ENCODE peak calls at places on chromosomes 3 and 15, in ten cellular contexts. One of them, this sample, is unnamed.

GRCh38 chr3:43531835-43532234 is 90.0 kb downstream of the ANO10 start:
- DNase-seq in HL-60: no peak
- DNase-seq in hepatocyte: no peak
- DNase-seq in GM19239: no peak
- DNase-seq in progenitor cell of endocrine pancreas: no peak
- DNase-seq in tibial nerve: no peak
- DNase-seq in fibroblast of the conjunctiva: no peak
- DNase-seq in stimulated activated CD8-positive, alpha-beta memory T cell treated with anti-CD3 and anti-CD28 coated beads, Interleukin-7, amount 100 ng/mL, for 24 hours: no peak
- DNase-seq in central memory CD4-positive, alpha-beta T cell: no peak
- DNase-seq in hippocampal formation: no peak
- DNase-seq in this sample: no peak

GRCh38 chr15:35932541-35932940 is 386.6 kb upstream of the DPH6 start:
- DNase-seq in HL-60: no peak
- DNase-seq in hepatocyte: no peak
- DNase-seq in GM19239: no peak
- DNase-seq in progenitor cell of endocrine pancreas: no peak
- DNase-seq in tibial nerve: no peak
- DNase-seq in fibroblast of the conjunctiva: no peak
- DNase-seq in stimulated activated CD8-positive, alpha-beta memory T cell treated with anti-CD3 and anti-CD28 coated beads, Interleukin-7, amount 100 ng/mL, for 24 hours: no peak
- DNase-seq in central memory CD4-positive, alpha-beta T cell: no peak
- DNase-seq in hippocampal formation: no peak
- DNase-seq in this sample: no peak

GRCh38 chr15:77851086-77851485 is 218.4 kb upstream of the LINGO1 start:
- DNase-seq in HL-60: no peak
- DNase-seq in hepatocyte: no peak
- DNase-seq in GM19239: no peak
- DNase-seq in progenitor cell of endocrine pancreas: no peak
- DNase-seq in tibial nerve: no peak
- DNase-seq in fibroblast of the conjunctiva: no peak
- DNase-seq in stimulated activated CD8-positive, alpha-beta memory T cell treated with anti-CD3 and anti-CD28 coated beads, Interleukin-7, amount 100 ng/mL, for 24 hours: no peak
- DNase-seq in central memory CD4-positive, alpha-beta T cell: no peak
- DNase-seq in hippocampal formation: no peak
- DNase-seq in this sample: no peak

GRCh38 chr3:182364323-182364722 is 429.0 kb upstream of the ATP11B start:
- DNase-seq in HL-60: no peak
- DNase-seq in hepatocyte: no peak
- DNase-seq in GM19239: no peak
- DNase-seq in progenitor cell of endocrine pancreas: no peak
- DNase-seq in tibial nerve: peak
- DNase-seq in fibroblast of the conjunctiva: no peak
- DNase-seq in stimulated activated CD8-positive, alpha-beta memory T cell treated with anti-CD3 and anti-CD28 coated beads, Interleukin-7, amount 100 ng/mL, for 24 hours: no peak
- DNase-seq in central memory CD4-positive, alpha-beta T cell: no peak
- DNase-seq in hippocampal formation: peak
- DNase-seq in this sample: peak

GRCh38 chr3:23170306-23170705 is 32.8 kb upstream of the UBE2E2 start:
- DNase-seq in HL-60: no peak
- DNase-seq in hepatocyte: no peak
- DNase-seq in GM19239: no peak
- DNase-seq in progenitor cell of endocrine pancreas: no peak
- DNase-seq in tibial nerve: no peak
- DNase-seq in fibroblast of the conjunctiva: no peak
- DNase-seq in stimulated activated CD8-positive, alpha-beta memory T cell treated with anti-CD3 and anti-CD28 coated beads, Interleukin-7, amount 100 ng/mL, for 24 hours: no peak
- DNase-seq in central memory CD4-positive, alpha-beta T cell: no peak
- DNase-seq in hippocampal formation: no peak
- DNase-seq in this sample: no peak

GRCh38 chr15:75966073-75966472 is 46.2 kb downstream of the NRG4 start:
- DNase-seq in HL-60: no peak
- DNase-seq in hepatocyte: no peak
- DNase-seq in GM19239: no peak
- DNase-seq in progenitor cell of endocrine pancreas: no peak
- DNase-seq in tibial nerve: no peak
- DNase-seq in fibroblast of the conjunctiva: peak
- DNase-seq in stimulated activated CD8-positive, alpha-beta memory T cell treated with anti-CD3 and anti-CD28 coated beads, Interleukin-7, amount 100 ng/mL, for 24 hours: no peak
- DNase-seq in central memory CD4-positive, alpha-beta T cell: no peak
- DNase-seq in hippocampal formation: no peak
- DNase-seq in this sample: no peak

GRCh38 chr3:146590521-146590920 is 14.6 kb downstream of the PLSCR5 start:
- DNase-seq in HL-60: no peak
- DNase-seq in hepatocyte: no peak
- DNase-seq in GM19239: no peak
- DNase-seq in progenitor cell of endocrine pancreas: no peak
- DNase-seq in tibial nerve: no peak
- DNase-seq in fibroblast of the conjunctiva: no peak
- DNase-seq in stimulated activated CD8-positive, alpha-beta memory T cell treated with anti-CD3 and anti-CD28 coated beads, Interleukin-7, amount 100 ng/mL, for 24 hours: no peak
- DNase-seq in central memory CD4-positive, alpha-beta T cell: no peak
- DNase-seq in hippocampal formation: no peak
- DNase-seq in this sample: no peak

GRCh38 chr3:184805351-184806038 is 6.5 kb upstream of the VPS8 start:
- DNase-seq in HL-60: peak
- DNase-seq in hepatocyte: peak
- DNase-seq in GM19239: no peak
- DNase-seq in progenitor cell of endocrine pancreas: no peak
- DNase-seq in tibial nerve: no peak
- DNase-seq in fibroblast of the conjunctiva: no peak
- DNase-seq in stimulated activated CD8-positive, alpha-beta memory T cell treated with anti-CD3 and anti-CD28 coated beads, Interleukin-7, amount 100 ng/mL, for 24 hours: no peak
- DNase-seq in central memory CD4-positive, alpha-beta T cell: no peak
- DNase-seq in hippocampal formation: no peak
- DNase-seq in this sample: no peak

GRCh38 chr15:31383150-31383549 is 56.5 kb downstream of the KLF13 start:
- DNase-seq in HL-60: no peak
- DNase-seq in hepatocyte: no peak
- DNase-seq in GM19239: no peak
- DNase-seq in progenitor cell of endocrine pancreas: no peak
- DNase-seq in tibial nerve: no peak
- DNase-seq in fibroblast of the conjunctiva: no peak
- DNase-seq in stimulated activated CD8-positive, alpha-beta memory T cell treated with anti-CD3 and anti-CD28 coated beads, Interleukin-7, amount 100 ng/mL, for 24 hours: no peak
- DNase-seq in central memory CD4-positive, alpha-beta T cell: no peak
- DNase-seq in hippocampal formation: no peak
- DNase-seq in this sample: no peak

GRCh38 chr3:187044206-187044605 is 95.1 kb downstream of the RPL39L start:
- DNase-seq in HL-60: peak
- DNase-seq in hepatocyte: no peak
- DNase-seq in GM19239: no peak
- DNase-seq in progenitor cell of endocrine pancreas: no peak
- DNase-seq in tibial nerve: no peak
- DNase-seq in fibroblast of the conjunctiva: no peak
- DNase-seq in stimulated activated CD8-positive, alpha-beta memory T cell treated with anti-CD3 and anti-CD28 coated beads, Interleukin-7, amount 100 ng/mL, for 24 hours: no peak
- DNase-seq in central memory CD4-positive, alpha-beta T cell: no peak
- DNase-seq in hippocampal formation: no peak
- DNase-seq in this sample: no peak

GRCh38 chr15:49137861-49138260 is 17.5 kb downstream of the COPS2 start:
- DNase-seq in HL-60: no peak
- DNase-seq in hepatocyte: no peak
- DNase-seq in GM19239: no peak
- DNase-seq in progenitor cell of endocrine pancreas: no peak
- DNase-seq in tibial nerve: no peak
- DNase-seq in fibroblast of the conjunctiva: no peak
- DNase-seq in stimulated activated CD8-positive, alpha-beta memory T cell treated with anti-CD3 and anti-CD28 coated beads, Interleukin-7, amount 100 ng/mL, for 24 hours: no peak
- DNase-seq in central memory CD4-positive, alpha-beta T cell: no peak
- DNase-seq in hippocampal formation: no peak
- DNase-seq in this sample: no peak

GRCh38 chr15:64249842-64250575 is 87.2 kb upstream of the PPIB start:
- DNase-seq in HL-60: no peak
- DNase-seq in hepatocyte: no peak
- DNase-seq in GM19239: no peak
- DNase-seq in progenitor cell of endocrine pancreas: no peak
- DNase-seq in tibial nerve: no peak
- DNase-seq in fibroblast of the conjunctiva: no peak
- DNase-seq in stimulated activated CD8-positive, alpha-beta memory T cell treated with anti-CD3 and anti-CD28 coated beads, Interleukin-7, amount 100 ng/mL, for 24 hours: no peak
- DNase-seq in central memory CD4-positive, alpha-beta T cell: no peak
- DNase-seq in hippocampal formation: no peak
- DNase-seq in this sample: no peak

GRCh38 chr3:188264231-188265213 is 110.6 kb downstream of the LPP start:
- DNase-seq in HL-60: no peak
- DNase-seq in hepatocyte: no peak
- DNase-seq in GM19239: no peak
- DNase-seq in progenitor cell of endocrine pancreas: no peak
- DNase-seq in tibial nerve: peak
- DNase-seq in fibroblast of the conjunctiva: no peak
- DNase-seq in stimulated activated CD8-positive, alpha-beta memory T cell treated with anti-CD3 and anti-CD28 coated beads, Interleukin-7, amount 100 ng/mL, for 24 hours: no peak
- DNase-seq in central memory CD4-positive, alpha-beta T cell: no peak
- DNase-seq in hippocampal formation: no peak
- DNase-seq in this sample: no peak

GRCh38 chr3:113628788-113629187 is 67.7 kb downstream of the USF3 start:
- DNase-seq in HL-60: no peak
- DNase-seq in hepatocyte: no peak
- DNase-seq in GM19239: no peak
- DNase-seq in progenitor cell of endocrine pancreas: no peak
- DNase-seq in tibial nerve: no peak
- DNase-seq in fibroblast of the conjunctiva: no peak
- DNase-seq in stimulated activated CD8-positive, alpha-beta memory T cell treated with anti-CD3 and anti-CD28 coated beads, Interleukin-7, amount 100 ng/mL, for 24 hours: no peak
- DNase-seq in central memory CD4-positive, alpha-beta T cell: no peak
- DNase-seq in hippocampal formation: no peak
- DNase-seq in this sample: no peak

GRCh38 chr3:185822221-185822956 is 2.5 kb downstream of the IGF2BP2 start:
- DNase-seq in HL-60: no peak
- DNase-seq in hepatocyte: no peak
- DNase-seq in GM19239: no peak
- DNase-seq in progenitor cell of endocrine pancreas: no peak
- DNase-seq in tibial nerve: no peak
- DNase-seq in fibroblast of the conjunctiva: peak
- DNase-seq in stimulated activated CD8-positive, alpha-beta memory T cell treated with anti-CD3 and anti-CD28 coated beads, Interleukin-7, amount 100 ng/mL, for 24 hours: no peak
- DNase-seq in central memory CD4-positive, alpha-beta T cell: no peak
- DNase-seq in hippocampal formation: no peak
- DNase-seq in this sample: no peak

GRCh38 chr3:134352031-134352671 is 22.1 kb downstream of the AMOTL2 start:
- DNase-seq in HL-60: no peak
- DNase-seq in hepatocyte: no peak
- DNase-seq in GM19239: no peak
- DNase-seq in progenitor cell of endocrine pancreas: no peak
- DNase-seq in tibial nerve: no peak
- DNase-seq in fibroblast of the conjunctiva: no peak
- DNase-seq in stimulated activated CD8-positive, alpha-beta memory T cell treated with anti-CD3 and anti-CD28 coated beads, Interleukin-7, amount 100 ng/mL, for 24 hours: no peak
- DNase-seq in central memory CD4-positive, alpha-beta T cell: no peak
- DNase-seq in hippocampal formation: no peak
- DNase-seq in this sample: no peak

GRCh38 chr15:48433226-48433886 is 102.1 kb downstream of the DUT start:
- DNase-seq in HL-60: no peak
- DNase-seq in hepatocyte: no peak
- DNase-seq in GM19239: no peak
- DNase-seq in progenitor cell of endocrine pancreas: no peak
- DNase-seq in tibial nerve: no peak
- DNase-seq in fibroblast of the conjunctiva: no peak
- DNase-seq in stimulated activated CD8-positive, alpha-beta memory T cell treated with anti-CD3 and anti-CD28 coated beads, Interleukin-7, amount 100 ng/mL, for 24 hours: no peak
- DNase-seq in central memory CD4-positive, alpha-beta T cell: no peak
- DNase-seq in hippocampal formation: no peak
- DNase-seq in this sample: no peak

GRCh38 chr3:72763751-72764440 is 84.3 kb downstream of the SHQ1 start:
- DNase-seq in HL-60: no peak
- DNase-seq in hepatocyte: no peak
- DNase-seq in GM19239: no peak
- DNase-seq in progenitor cell of endocrine pancreas: no peak
- DNase-seq in tibial nerve: no peak
- DNase-seq in fibroblast of the conjunctiva: no peak
- DNase-seq in stimulated activated CD8-positive, alpha-beta memory T cell treated with anti-CD3 and anti-CD28 coated beads, Interleukin-7, amount 100 ng/mL, for 24 hours: no peak
- DNase-seq in central memory CD4-positive, alpha-beta T cell: no peak
- DNase-seq in hippocampal formation: no peak
- DNase-seq in this sample: no peak

GRCh38 chr15:69456208-69457166 is 3.9 kb downstream of the RPLP1 start:
- DNase-seq in HL-60: no peak
- DNase-seq in hepatocyte: no peak
- DNase-seq in GM19239: no peak
- DNase-seq in progenitor cell of endocrine pancreas: no peak
- DNase-seq in tibial nerve: no peak
- DNase-seq in fibroblast of the conjunctiva: no peak
- DNase-seq in stimulated activated CD8-positive, alpha-beta memory T cell treated with anti-CD3 and anti-CD28 coated beads, Interleukin-7, amount 100 ng/mL, for 24 hours: no peak
- DNase-seq in central memory CD4-positive, alpha-beta T cell: no peak
- DNase-seq in hippocampal formation: no peak
- DNase-seq in this sample: no peak

GRCh38 chr3:183178833-183179549 is 16.5 kb upstream of the LAMP3 start:
- DNase-seq in HL-60: peak
- DNase-seq in hepatocyte: peak
- DNase-seq in GM19239: no peak
- DNase-seq in progenitor cell of endocrine pancreas: peak
- DNase-seq in tibial nerve: peak
- DNase-seq in fibroblast of the conjunctiva: peak
- DNase-seq in stimulated activated CD8-positive, alpha-beta memory T cell treated with anti-CD3 and anti-CD28 coated beads, Interleukin-7, amount 100 ng/mL, for 24 hours: no peak
- DNase-seq in central memory CD4-positive, alpha-beta T cell: peak
- DNase-seq in hippocampal formation: no peak
- DNase-seq in this sample: peak

GRCh38 chr3:193648542-193649076 is 55.6 kb downstream of the OPA1 start:
- DNase-seq in HL-60: no peak
- DNase-seq in hepatocyte: no peak
- DNase-seq in GM19239: no peak
- DNase-seq in progenitor cell of endocrine pancreas: no peak
- DNase-seq in tibial nerve: no peak
- DNase-seq in fibroblast of the conjunctiva: no peak
- DNase-seq in stimulated activated CD8-positive, alpha-beta memory T cell treated with anti-CD3 and anti-CD28 coated beads, Interleukin-7, amount 100 ng/mL, for 24 hours: no peak
- DNase-seq in central memory CD4-positive, alpha-beta T cell: no peak
- DNase-seq in hippocampal formation: no peak
- DNase-seq in this sample: no peak

GRCh38 chr3:24451461-24452099 is 43.1 kb downstream of the THRB start:
- DNase-seq in HL-60: no peak
- DNase-seq in hepatocyte: peak
- DNase-seq in GM19239: no peak
- DNase-seq in progenitor cell of endocrine pancreas: no peak
- DNase-seq in tibial nerve: no peak
- DNase-seq in fibroblast of the conjunctiva: no peak
- DNase-seq in stimulated activated CD8-positive, alpha-beta memory T cell treated with anti-CD3 and anti-CD28 coated beads, Interleukin-7, amount 100 ng/mL, for 24 hours: no peak
- DNase-seq in central memory CD4-positive, alpha-beta T cell: no peak
- DNase-seq in hippocampal formation: no peak
- DNase-seq in this sample: no peak

GRCh38 chr3:134153761-134154160 is 96.9 kb downstream of the RYK start:
- DNase-seq in HL-60: no peak
- DNase-seq in hepatocyte: no peak
- DNase-seq in GM19239: no peak
- DNase-seq in progenitor cell of endocrine pancreas: no peak
- DNase-seq in tibial nerve: no peak
- DNase-seq in fibroblast of the conjunctiva: no peak
- DNase-seq in stimulated activated CD8-positive, alpha-beta memory T cell treated with anti-CD3 and anti-CD28 coated beads, Interleukin-7, amount 100 ng/mL, for 24 hours: no peak
- DNase-seq in central memory CD4-positive, alpha-beta T cell: no peak
- DNase-seq in hippocampal formation: no peak
- DNase-seq in this sample: no peak

GRCh38 chr3:151230644-151231043 is 27.6 kb upstream of the GPR171 start:
- DNase-seq in HL-60: no peak
- DNase-seq in hepatocyte: no peak
- DNase-seq in GM19239: peak
- DNase-seq in progenitor cell of endocrine pancreas: no peak
- DNase-seq in tibial nerve: no peak
- DNase-seq in fibroblast of the conjunctiva: no peak
- DNase-seq in stimulated activated CD8-positive, alpha-beta memory T cell treated with anti-CD3 and anti-CD28 coated beads, Interleukin-7, amount 100 ng/mL, for 24 hours: no peak
- DNase-seq in central memory CD4-positive, alpha-beta T cell: no peak
- DNase-seq in hippocampal formation: no peak
- DNase-seq in this sample: no peak